ENCODE peak calls at places on chromosomes 11 and 22, in seven cellular contexts. X, T, V, K, A, Q and I are unnamed samples.

GRCh38 chr11:3894128-3894731 is 38.8 kb downstream of the STIM1 start:
- DNase-seq in X (no peak), T (peak; percentile 59), V (no peak), K (no peak), A (peak; percentile 97), Q (peak; percentile 44), I (no peak)

GRCh38 chr22:37534445-37534844 is 15.2 kb upstream of the CARD10 start:
- DNase-seq in X (no peak), T (no peak), V (no peak), K (peak; percentile 22), A (no peak), Q (no peak), I (no peak)

GRCh38 chr22:31619611-31620300 is 42.3 kb downstream of the PISD start:
- DNase-seq in X (no peak), T (no peak), V (no peak), K (no peak), A (no peak), Q (no peak), I (no peak)

GRCh38 chr11:11400635-11401232 is 47.7 kb upstream of the CSNK2A3 start:
- DNase-seq in X (no peak), T (no peak), V (no peak), K (peak; percentile 45), A (peak; percentile 35), Q (peak; percentile 12), I (peak; percentile 65)

GRCh38 chr11:72832301-72833082 is 18.3 kb downstream of the ATG16L2 start:
- DNase-seq in X (no peak), T (no peak), V (no peak), K (no peak), A (no peak), Q (no peak), I (no peak)

GRCh38 chr11:43947003-43947500 is 4.6 kb downstream of the C11orf96 start:
- DNase-seq in X (no peak), T (peak; percentile 39), V (no peak), K (peak; percentile 64), A (peak; percentile 15), Q (no peak), I (peak; percentile 61)

GRCh38 chr11:3181722-3182461 is 16.8 kb upstream of the OSBPL5 start:
- DNase-seq in X (no peak), T (no peak), V (no peak), K (no peak), A (no peak), Q (no peak), I (no peak)

GRCh38 chr11:35487532-35488078 is 37.8 kb downstream of the PAMR1 start:
- DNase-seq in X (no peak), T (peak; percentile 43), V (no peak), K (peak; percentile 83), A (no peak), Q (peak; percentile 52), I (peak; percentile 85)

GRCh38 chr11:95790933-95791247 is 592 bp downstream of the CEP57 start:
- DNase-seq in X (no peak), T (peak; percentile 68), V (peak; percentile 53), K (peak; percentile 80), A (peak; percentile 81), Q (peak; percentile 55), I (peak; percentile 97)